ENCODE peak calls at places on chromosomes 12 and 14, in ten cellular contexts. H, G, L, Z, I, R, W, B, S and Y are unnamed samples.

GRCh38 chr14:54566410-54567223 is at the start of gene SAMD4A:
- DNase-seq in H (peak; percentile 92), G (peak; percentile 87), L (peak; percentile 87), Z (peak; percentile 71), I (no peak), R (peak; percentile 67), W (peak; percentile 84), B (peak; percentile 90), S (peak; percentile 95), Y (peak; percentile 52)

GRCh38 chr12:89238593-89238992 is 113.7 kb downstream of the DUSP6 start:
- DNase-seq in H (peak; percentile 56), G (no peak), L (peak; percentile 55), Z (no peak), I (no peak), R (no peak), W (no peak), B (peak; percentile 90), S (no peak), Y (no peak)

GRCh38 chr14:74558655-74559054 is 53.4 kb downstream of the LTBP2 start:
- DNase-seq in H (peak; percentile 69), G (no peak), L (peak; percentile 43), Z (no peak), I (no peak), R (no peak), W (peak; percentile 78), B (no peak), S (no peak), Y (no peak)

GRCh38 chr12:12486661-12487240 is 75.9 kb downstream of the DUSP16 start:
- DNase-seq in H (no peak), G (no peak), L (no peak), Z (no peak), I (no peak), R (no peak), W (no peak), B (peak; percentile 79), S (peak; percentile 52), Y (no peak)

GRCh38 chr12:91877022-91877421 is 268.6 kb downstream of the BTG1 start:
- DNase-seq in H (no peak), G (peak; percentile 62), L (peak; percentile 58), Z (no peak), I (no peak), R (peak; percentile 52), W (peak; percentile 54), B (peak; percentile 75), S (no peak), Y (peak; percentile 6)

GRCh38 chr12:54418441-54419087 is 502 bp downstream of the ITGA5 start:
- DNase-seq in H (no peak), G (no peak), L (peak; percentile 55), Z (no peak), I (no peak), R (no peak), W (no peak), B (no peak), S (no peak), Y (no peak)

GRCh38 chr12:58288191-58288590 is 346.8 kb downstream of the ATP23 start:
- DNase-seq in H (no peak), G (no peak), L (no peak), Z (peak; percentile 66), I (no peak), R (no peak), W (peak; percentile 96), B (no peak), S (no peak), Y (peak; percentile 97)

GRCh38 chr14:68146812-68147211 is 327.2 kb downstream of the RAD51B start:
- DNase-seq in H (no peak), G (no peak), L (no peak), Z (peak; percentile 88), I (peak; percentile 94), R (no peak), W (peak; percentile 97), B (no peak), S (peak; percentile 91), Y (peak; percentile 98)

GRCh38 chr14:72766296-72766695 is 127.6 kb downstream of the DPF3 start:
- DNase-seq in H (no peak), G (no peak), L (no peak), Z (no peak), I (no peak), R (no peak), W (no peak), B (no peak), S (no peak), Y (no peak)

GRCh38 chr14:36496346-36496745 is 23.7 kb downstream of the NKX2-1 start:
- DNase-seq in H (no peak), G (no peak), L (no peak), Z (no peak), I (no peak), R (no peak), W (no peak), B (no peak), S (no peak), Y (no peak)

GRCh38 chr12:3032161-3032560 is 45.0 kb upstream of the TSPAN9 start:
- DNase-seq in H (no peak), G (no peak), L (peak; percentile 32), Z (no peak), I (no peak), R (no peak), W (no peak), B (no peak), S (no peak), Y (no peak)

GRCh38 chr14:89407856-89408255 is 9.2 kb downstream of the FOXN3 start:
- DNase-seq in H (no peak), G (no peak), L (no peak), Z (no peak), I (no peak), R (no peak), W (no peak), B (no peak), S (no peak), Y (no peak)

GRCh38 chr12:52655720-52656124 is 3.7 kb upstream of the KRT2 start:
- DNase-seq in H (no peak), G (peak; percentile 60), L (no peak), Z (no peak), I (no peak), R (peak; percentile 39), W (no peak), B (no peak), S (peak; percentile 75), Y (no peak)

GRCh38 chr12:12807970-12808702 is 5.0 kb upstream of the DDX47 start:
- DNase-seq in H (peak; percentile 62), G (no peak), L (peak; percentile 73), Z (no peak), I (no peak), R (peak; percentile 43), W (peak; percentile 67), B (peak; percentile 72), S (peak; percentile 56), Y (no peak)

GRCh38 chr12:44502681-44503080 is 373.4 kb downstream of the NELL2 start:
- DNase-seq in H (peak; percentile 52), G (no peak), L (no peak), Z (no peak), I (no peak), R (no peak), W (no peak), B (no peak), S (no peak), Y (no peak)

GRCh38 chr12:44500423-44500822 is 375.7 kb downstream of the NELL2 start:
- DNase-seq in H (peak; percentile 45), G (no peak), L (no peak), Z (no peak), I (no peak), R (no peak), W (no peak), B (no peak), S (no peak), Y (no peak)

GRCh38 chr12:44497044-44497443 is 379.1 kb downstream of the NELL2 start:
- DNase-seq in H (no peak), G (no peak), L (no peak), Z (no peak), I (no peak), R (no peak), W (no peak), B (no peak), S (peak; percentile 9), Y (no peak)
- TF ChIP-seq CTCF in H (no peak), G (no peak), L (no peak), Z (no peak), I (peak; percentile 19), R (no peak), W (no peak), B (no peak), S (peak; percentile 49), Y (no peak)

DNA sequence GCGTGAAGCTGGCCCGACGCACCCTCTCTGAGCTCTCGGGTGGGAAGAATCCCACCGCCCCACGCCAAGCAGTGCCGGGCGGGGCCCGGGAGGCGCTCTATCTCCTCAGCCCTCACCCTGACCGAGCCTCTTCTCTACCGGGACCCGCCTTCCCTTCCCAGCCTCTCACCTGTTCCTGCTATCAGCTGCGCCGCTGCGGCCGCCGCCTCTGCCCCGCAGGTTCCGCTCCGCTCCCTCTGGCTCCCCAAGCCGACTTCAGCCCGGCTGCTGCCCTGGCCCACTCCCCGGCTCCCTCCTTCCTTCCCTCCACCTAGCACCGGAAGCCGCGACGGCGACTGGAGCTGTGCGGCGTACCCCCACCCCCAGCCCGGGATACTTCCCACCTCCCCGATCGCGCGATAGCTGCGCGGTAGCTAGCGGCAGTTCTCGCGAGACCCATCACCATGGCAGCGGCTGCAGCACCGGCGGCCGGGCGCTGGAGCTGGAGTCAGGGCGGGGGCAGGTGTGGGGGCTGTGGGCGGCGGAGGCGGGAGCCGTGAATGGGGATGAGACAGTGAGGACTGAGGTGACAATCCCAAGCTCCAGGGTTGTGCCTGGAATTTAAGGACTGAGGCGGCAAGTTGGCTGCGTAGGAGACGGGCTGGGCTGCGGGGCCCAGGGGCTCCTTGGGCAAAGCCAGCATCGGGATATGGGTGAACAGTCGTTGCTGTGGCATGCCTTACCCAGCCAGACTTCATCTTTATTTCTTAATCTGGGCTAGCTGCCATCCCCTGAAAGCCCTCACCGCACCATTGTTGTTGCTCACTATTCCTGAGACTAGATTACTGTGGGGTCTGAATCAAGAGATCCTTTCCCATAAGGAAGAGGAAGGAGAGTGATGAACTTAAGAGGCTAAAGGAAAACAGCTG is at the start of gene ARF3:
- DNase-seq in H (peak; percentile 96), G (peak; percentile 97), L (peak; percentile 98), Z (peak; percentile 76), I (peak; percentile 62), R (peak; percentile 96), W (peak; percentile 83), B (peak; percentile 97), S (peak; percentile 96), Y (peak; percentile 69)
- H3K4me3 ChIP-seq in H (peak within 1 kb of the TSS; percentile 80), G (peak within 1 kb of the TSS; percentile 100), L (peak within 1 kb of the TSS; percentile 67), Z (peak within 1 kb of the TSS; percentile 97), I (peak within 1 kb of the TSS; percentile 96), R (peak within 1 kb of the TSS; percentile 100), W (peak within 1 kb of the TSS; percentile 98), B (peak within 1 kb of the TSS; percentile 78), S (peak within 1 kb of the TSS; percentile 96), Y (peak within 1 kb of the TSS; percentile 86)

GRCh38 chr12:5612556-5613421 is 180.9 kb downstream of the NTF3 start:
- DNase-seq in H (no peak), G (no peak), L (no peak), Z (no peak), I (no peak), R (no peak), W (no peak), B (no peak), S (no peak), Y (no peak)
- TF ChIP-seq CTCF in H (no peak), G (no peak), L (no peak), Z (no peak), I (no peak), R (no peak), W (no peak), B (no peak), S (no peak), Y (no peak)

DNA sequence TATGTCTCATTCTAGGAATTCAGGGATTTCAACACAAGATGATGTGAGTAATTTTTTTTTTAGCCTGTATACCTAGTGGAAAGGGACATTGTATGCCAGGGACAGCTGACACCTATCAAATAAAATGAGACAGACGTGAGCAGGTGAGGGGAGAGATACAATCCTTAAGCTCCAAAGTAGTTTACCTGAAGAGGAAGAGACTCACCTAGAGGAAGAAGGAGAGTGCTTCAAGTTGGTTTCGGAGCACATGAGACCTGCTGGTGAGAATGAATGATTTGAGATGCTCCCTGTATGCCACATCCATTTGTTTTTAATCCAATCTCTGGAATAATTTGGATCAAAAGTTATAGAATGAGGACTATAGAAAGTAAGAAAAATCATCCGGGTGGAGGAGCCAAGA is 915.4 kb upstream of the FBXO33 start:
- DNase-seq in H (no peak), G (no peak), L (no peak), Z (no peak), I (no peak), R (no peak), W (no peak), B (no peak), S (no peak), Y (no peak)
- H3K4me3 ChIP-seq in H (no peak overlapping the region), G (no peak overlapping the region), L (no peak overlapping the region), Z (no peak overlapping the region), I (no peak overlapping the region), R (no peak overlapping the region), W (no peak overlapping the region), B (no peak overlapping the region), S (no peak overlapping the region), Y (no peak overlapping the region)